ENCODE peak calls at places on chromosomes 16 and 17, in four cellular contexts. One of them, this sample, is unnamed.

GRCh38 chr16:86072328-86073102 is 173.6 kb downstream of the IRF8 start:
- DNase-seq in H1: peak; percentile 80
- DNase-seq in K562: peak; percentile 66
- DNase-seq in HepG2: peak; percentile 41
- DNase-seq in this sample: no peak

GRCh38 chr17:15348030-15348429 is 6.6 kb upstream of the TEKT3 start:
- DNase-seq in H1: no peak
- DNase-seq in K562: no peak
- DNase-seq in HepG2: no peak
- DNase-seq in this sample: no peak

GRCh38 chr17:66335797-66336196 is 33.4 kb downstream of the PRKCA start:
- DNase-seq in H1: no peak
- DNase-seq in K562: no peak
- DNase-seq in HepG2: no peak
- DNase-seq in this sample: no peak

GRCh38 chr17:4602041-4602440 is 17.7 kb downstream of the SMTNL2 start:
- DNase-seq in H1: no peak
- DNase-seq in K562: no peak
- DNase-seq in HepG2: no peak
- DNase-seq in this sample: no peak

GRCh38 chr17:36928450-36929125 is 8.7 kb upstream of the LHX1 start:
- DNase-seq in H1: no peak
- DNase-seq in K562: no peak
- DNase-seq in HepG2: no peak
- DNase-seq in this sample: no peak

GRCh38 chr16:50146479-50147435 is 6.3 kb upstream of the TENT4B start:
- DNase-seq in H1: no peak
- DNase-seq in K562: peak; percentile 36
- DNase-seq in HepG2: no peak
- DNase-seq in this sample: no peak

GRCh38 chr16:65392831-65393565 is 271.1 kb upstream of the CDH11 start:
- DNase-seq in H1: no peak
- DNase-seq in K562: no peak
- DNase-seq in HepG2: no peak
- DNase-seq in this sample: no peak

GRCh38 chr16:83898463-83899271 is at the start of gene MLYCD:
- DNase-seq in H1: peak; percentile 80
- DNase-seq in K562: peak; percentile 87
- DNase-seq in HepG2: peak; percentile 76
- DNase-seq in this sample: no peak

GRCh38 chr17:4938670-4939553 is 934 bp downstream of the SLC25A11 start:
- DNase-seq in H1: no peak
- DNase-seq in K562: peak; percentile 25
- DNase-seq in HepG2: no peak
- DNase-seq in this sample: no peak

GRCh38 chr17:32854177-32854576 is 22.7 kb downstream of the MYO1D start:
- DNase-seq in H1: no peak
- DNase-seq in K562: no peak
- DNase-seq in HepG2: no peak
- DNase-seq in this sample: no peak

GRCh38 chr16:12027558-12027957 is 51.0 kb downstream of the SNX29 start:
- DNase-seq in H1: no peak
- DNase-seq in K562: no peak
- DNase-seq in HepG2: no peak
- DNase-seq in this sample: no peak

GRCh38 chr17:44219126-44219635 is 294 bp downstream of the UBTF start:
- DNase-seq in H1: peak; percentile 75
- DNase-seq in K562: no peak
- DNase-seq in HepG2: peak; percentile 48
- DNase-seq in this sample: no peak
- TF ChIP-seq RFX5 in H1: no peak
- TF ChIP-seq RFX5 in K562: no peak
- TF ChIP-seq RFX5 in HepG2: no peak
- TF ChIP-seq RFX5 in this sample: no peak

GRCh38 chr16:58031016-58031800 is 5.7 kb downstream of the MMP15 start:
- DNase-seq in H1: no peak
- DNase-seq in K562: no peak
- DNase-seq in HepG2: no peak
- DNase-seq in this sample: no peak
- TF ChIP-seq CBX5 in H1: no peak
- TF ChIP-seq CBX5 in K562: no peak
- TF ChIP-seq CBX5 in HepG2: no peak
- TF ChIP-seq CBX5 in this sample: no peak

DNA sequence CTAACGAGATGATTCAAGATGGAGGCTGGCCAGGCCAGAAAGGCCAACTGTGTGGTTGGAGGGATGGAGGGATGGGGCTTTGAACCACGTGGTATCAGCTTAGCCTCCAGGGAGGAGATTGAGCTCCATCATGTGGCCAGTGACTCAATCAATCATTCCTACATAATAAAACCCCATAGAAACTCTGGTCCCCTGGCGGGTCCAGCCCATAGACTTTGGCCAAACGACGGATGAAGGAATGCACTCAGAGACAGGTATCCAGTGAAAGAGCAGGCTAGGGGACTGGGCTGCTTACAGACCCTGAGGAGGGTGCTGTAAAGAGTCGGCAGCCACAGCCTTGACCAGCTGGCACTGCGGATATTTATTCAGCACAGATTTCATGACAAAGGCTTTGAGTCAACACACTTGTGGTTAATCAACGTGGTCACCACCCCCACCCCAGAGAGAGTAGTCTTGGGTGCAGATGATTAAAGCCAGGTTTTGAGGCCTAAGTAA is 308.7 kb upstream of the TNRC6C start:
- DNase-seq in H1: no peak
- DNase-seq in K562: peak; percentile 17
- DNase-seq in HepG2: no peak
- DNase-seq in this sample: no peak
- TF ChIP-seq RFX5 in H1: no peak
- TF ChIP-seq RFX5 in K562: no peak
- TF ChIP-seq RFX5 in HepG2: no peak
- TF ChIP-seq RFX5 in this sample: no peak

DNA sequence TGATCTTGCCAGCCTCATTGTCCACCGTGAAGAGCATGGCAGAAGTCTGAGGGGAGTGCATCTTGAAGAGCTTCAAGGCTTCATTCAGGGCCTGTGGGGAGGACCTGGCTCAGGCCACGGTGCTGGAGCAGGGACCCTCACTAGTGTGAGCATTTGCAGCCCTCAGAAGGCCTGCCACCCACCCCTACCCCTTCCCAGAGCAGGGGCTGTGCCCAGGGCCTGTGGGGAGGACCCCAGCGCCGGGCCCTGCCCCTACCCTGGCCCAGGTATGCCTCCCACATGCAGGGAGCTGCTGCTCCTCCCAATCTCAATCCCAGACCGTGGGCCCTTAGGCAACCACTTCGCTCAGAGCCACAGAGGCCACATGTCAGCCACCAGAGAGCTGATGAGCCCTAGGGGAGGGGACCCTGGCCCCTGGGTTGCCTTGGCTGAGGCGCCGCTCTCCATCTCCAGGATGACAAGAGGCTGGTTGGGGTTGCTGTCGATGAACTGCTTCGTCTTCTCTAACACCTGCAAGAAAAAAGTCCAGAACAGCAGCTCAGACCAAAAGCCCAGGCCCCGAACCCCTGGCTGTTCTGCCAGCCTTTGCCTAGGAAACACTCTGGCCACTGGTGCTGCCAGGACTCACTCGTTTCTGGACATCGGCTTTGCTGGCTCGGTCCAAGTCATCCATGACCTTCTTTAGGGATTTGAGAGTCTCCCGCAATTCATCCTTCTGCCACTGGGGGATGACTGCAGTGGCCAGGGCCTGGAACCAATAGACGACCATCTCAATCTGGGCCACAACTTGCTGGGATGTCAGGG is 1.8 kb upstream of the EXOSC6 start:
- DNase-seq in H1: peak; percentile 81
- DNase-seq in K562: peak; percentile 63
- DNase-seq in HepG2: peak; percentile 45
- DNase-seq in this sample: no peak
- TF ChIP-seq CBX5 in H1: no peak
- TF ChIP-seq CBX5 in K562: no peak
- TF ChIP-seq CBX5 in HepG2: no peak
- TF ChIP-seq CBX5 in this sample: no peak